ENCODE peak calls at places on chromosome 5, in six cellular contexts. V is K562; G is CD8-positive, alpha-beta T cell; M is tibial artery; Z is pancreas; T is DND-41. J is an unnamed sample. For H3K4me1, the result is how much of the 10 kb centered on the place peaks cover.

GRCh38 chr5:67025437-67025836 is 171.2 kb downstream of the CD180 start:
- DNase-seq in V (no peak), G (no peak), T (no peak), M (no peak), Z (no peak), J (no peak)

GRCh38 chr5:62282079-62282478 is 23.9 kb upstream of the KIF2A start:
- DNase-seq in Z (no peak), M (no peak), G (no peak), T (no peak), V (no peak), J (no peak)

GRCh38 chr5:96692436-96692835 is 30.3 kb downstream of the CAST start:
- DNase-seq in V (no peak), M (no peak), T (no peak), Z (no peak), G (no peak), J (peak)

GRCh38 chr5:6220346-6221088 is 157.8 kb downstream of the MED10 start:
- DNase-seq in Z (no peak), T (no peak), M (no peak), G (no peak), V (no peak), J (no peak)

GRCh38 chr5:132067941-132068808 is 5.4 kb upstream of the CSF2 start:
- DNase-seq in G (no peak), T (no peak), Z (peak), M (no peak), V (no peak), J (no peak)

GRCh38 chr5:77064040-77064439 is 23.0 kb downstream of the ZBED3 start:
- DNase-seq in T (no peak), Z (no peak), M (no peak), V (no peak), G (no peak), J (no peak)

GRCh38 chr5:115961413-115962238 is 649 bp upstream of the LVRN start:
- DNase-seq in Z (peak), V (no peak), M (peak), G (no peak), T (no peak), J (no peak)

GRCh38 chr5:15233566-15233965 is 266.4 kb upstream of the FBXL7 start:
- DNase-seq in Z (no peak), V (no peak), M (no peak), G (no peak), T (no peak), J (no peak)

GRCh38 chr5:151663617-151664322 is 22.9 kb downstream of the SPARC start:
- DNase-seq in V (no peak), M (peak), G (no peak), Z (no peak), T (no peak), J (peak)

GRCh38 chr5:137619191-137619870 is 116.6 kb downstream of the KLHL3 start:
- DNase-seq in T (no peak), G (no peak), Z (no peak), M (peak), V (peak), J (peak)

GRCh38 chr5:58937031-58937681 is 354.3 kb downstream of the RAB3C start:
- DNase-seq in V (peak), Z (no peak), M (no peak), G (no peak), T (no peak), J (no peak)

GRCh38 chr5:4054092-4054491 is 458.5 kb downstream of the IRX1 start:
- DNase-seq in V (no peak), Z (no peak), T (no peak), G (no peak), M (no peak), J (no peak)

GRCh38 chr5:147174671-147175070 is 60.2 kb upstream of the STK32A start:
- DNase-seq in M (no peak), G (no peak), V (no peak), T (no peak), Z (no peak), J (no peak)

GRCh38 chr5:10577371-10578291 is 13.8 kb downstream of the ANKRD33B start:
- DNase-seq in T (no peak), Z (no peak), M (no peak), G (no peak), V (peak), J (peak)

GRCh38 chr5:148381906-148382305 is 1.9 kb upstream of the FBXO38 start:
- DNase-seq in M (no peak), T (no peak), G (no peak), Z (no peak), V (no peak), J (no peak)

GRCh38 chr5:172455087-172455381 is 709 bp upstream of the SH3PXD2B start:
- DNase-seq in M (peak), G (no peak), Z (no peak), V (no peak), T (no peak), J (no peak)

GRCh38 chr5:24539625-24540024 is 105.2 kb downstream of the CDH10 start:
- DNase-seq in V (no peak), Z (no peak), G (no peak), T (no peak), M (no peak), J (no peak)

GRCh38 chr5:68320094-68320986 is 104.8 kb downstream of the PIK3R1 start:
- DNase-seq in V (peak), Z (no peak), T (no peak), G (no peak), M (no peak), J (no peak)

GRCh38 chr5:111480346-111480745 is 32.0 kb downstream of the STARD4 start:
- DNase-seq in G (no peak), T (no peak), V (no peak), M (no peak), Z (no peak), J (no peak)

DNA sequence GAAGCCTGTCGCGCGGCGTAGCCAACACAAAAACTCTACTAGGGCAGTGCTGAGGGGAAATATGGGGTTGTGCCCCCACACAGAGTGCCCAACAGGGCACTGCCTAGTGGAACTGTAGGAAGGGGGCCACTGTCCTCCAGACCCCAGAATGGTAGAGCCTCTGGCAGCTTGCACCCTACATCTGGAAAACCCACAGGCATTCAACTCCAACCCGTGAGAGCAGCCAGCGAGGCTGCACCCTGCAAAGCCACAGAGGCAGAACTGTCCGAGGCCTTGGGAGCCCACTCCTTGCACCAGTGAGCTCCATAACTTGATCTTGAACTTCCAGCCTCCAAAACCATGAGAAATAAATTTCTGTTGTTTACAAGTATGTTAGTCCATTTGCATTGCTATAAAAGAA is 27.7 kb downstream of the GRAMD2B start:
- DNase-seq in Z (no peak), M (no peak), V (no peak), T (no peak), G (no peak), J (no peak)
- H3K4me1 ChIP-seq in Z (under half), M (under half), V (under half), T (under half), G (under half), J (under half)

GRCh38 chr5:14191325-14191724 is 48.2 kb downstream of the TRIO start:
- DNase-seq in V (no peak), Z (no peak), G (no peak), M (no peak), T (no peak), J (no peak)

GRCh38 chr5:14187660-14188059 is 44.5 kb downstream of the TRIO start:
- DNase-seq in G (no peak), Z (no peak), M (no peak), T (no peak), V (no peak), J (no peak)

GRCh38 chr5:14188778-14189177 is 45.6 kb downstream of the TRIO start:
- DNase-seq in V (no peak), Z (no peak), G (no peak), M (no peak), T (no peak), J (no peak)

GRCh38 chr5:14190194-14191164 is 47.3 kb downstream of the TRIO start:
- DNase-seq in Z (no peak), G (no peak), T (no peak), V (no peak), M (no peak), J (peak)

GRCh38 chr5:14189680-14190079 is 46.5 kb downstream of the TRIO start:
- DNase-seq in G (no peak), M (no peak), T (no peak), Z (no peak), V (no peak), J (no peak)
- H3K4me3 ChIP-seq in G (no peak), M (peak), T (no peak), Z (no peak), V (no peak), J (no peak)

DNA sequence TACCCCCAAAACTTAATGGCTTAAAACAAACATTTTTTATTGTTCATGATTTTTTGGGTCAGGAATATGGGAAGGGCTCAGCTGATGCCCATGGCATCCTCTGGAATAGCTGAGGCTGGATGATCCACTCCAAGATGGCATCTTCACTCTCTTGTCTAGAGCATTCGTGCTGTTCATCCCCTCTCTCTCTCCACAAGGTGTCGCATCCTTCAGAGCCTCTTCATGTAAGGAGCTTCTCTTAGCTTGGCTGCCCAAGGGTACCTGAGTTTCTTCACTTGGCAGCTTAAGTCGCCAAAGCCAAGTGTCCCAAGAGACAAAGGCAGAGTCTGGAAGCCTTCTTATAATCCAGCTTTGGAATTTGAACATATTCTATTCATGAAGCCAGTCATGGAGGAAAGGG is 294.7 kb downstream of the CHSY3 start:
- DNase-seq in V (peak), M (no peak), G (no peak), T (no peak), Z (no peak), J (no peak)
- TF ChIP-seq CTCF in V (no peak), M (no peak), G (no peak), T (no peak), Z (no peak), J (no peak)

DNA sequence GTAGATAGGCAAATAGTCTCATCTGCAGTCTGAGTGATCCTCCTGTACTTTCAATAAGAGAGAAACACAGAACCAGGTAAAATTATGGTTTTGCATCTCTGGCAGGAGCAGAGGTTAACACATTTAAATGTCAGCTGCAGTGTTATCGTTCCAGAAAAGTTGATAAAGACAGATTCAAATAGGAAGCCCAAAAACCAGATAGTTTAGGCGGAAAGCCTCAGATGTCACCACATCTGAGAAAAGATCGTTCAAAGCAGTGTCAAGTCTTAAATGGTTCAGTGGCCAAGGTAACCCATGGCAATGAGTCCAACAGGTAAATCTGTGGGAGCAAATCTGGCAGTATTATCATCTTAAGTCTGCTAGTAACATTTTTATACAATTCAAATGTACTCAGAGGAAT is 542.1 kb upstream of the MEF2C start:
- DNase-seq in V (no peak), M (no peak), Z (no peak), T (no peak), G (no peak), J (no peak)
- H3K4me1 ChIP-seq in V (under half), M (under half), Z (under half), T (under half), G (under half), J (under half)

DNA sequence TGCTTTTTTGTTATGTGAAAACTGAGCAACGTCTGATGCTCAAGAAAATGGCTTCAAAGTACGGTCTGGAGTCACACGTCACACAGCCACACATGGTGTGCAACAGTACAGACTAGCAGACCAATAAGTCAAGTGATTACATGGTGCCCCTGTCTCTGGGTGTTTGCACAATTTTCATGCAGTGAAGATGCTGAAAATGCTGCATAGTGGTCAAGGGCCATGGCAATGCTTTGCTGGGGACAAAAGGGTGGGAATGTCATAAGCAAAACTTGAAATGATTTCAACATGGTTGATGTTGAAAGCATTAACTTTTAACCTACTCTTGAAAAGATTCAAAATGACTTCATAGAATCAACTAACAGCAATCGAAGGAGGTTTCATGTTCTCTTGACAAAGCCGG is 231.1 kb downstream of the EBF1 start:
- DNase-seq in Z (no peak), T (no peak), M (no peak), G (no peak), V (no peak), J (peak)
- H3K4me3 ChIP-seq in Z (no peak), T (no peak), M (no peak), G (no peak), V (no peak), J (no peak)

DNA sequence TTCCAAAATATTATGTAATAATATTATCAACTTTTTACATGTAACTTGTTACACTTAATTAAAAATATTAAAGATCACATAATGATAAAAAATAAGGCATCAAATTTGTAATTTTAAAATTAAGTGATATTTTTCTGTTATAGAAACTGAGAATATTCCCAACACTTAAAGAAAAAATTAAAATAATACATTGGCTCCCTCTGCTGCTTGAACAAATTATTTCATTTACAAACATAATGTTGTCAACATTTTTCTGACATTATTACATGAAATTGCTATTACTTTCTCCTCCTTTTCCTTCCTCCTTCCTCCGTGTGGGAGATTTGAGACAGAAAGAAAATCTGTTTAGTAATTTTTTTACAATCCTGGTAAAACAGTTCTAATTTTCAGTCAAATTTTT is 42.3 kb downstream of the RNF180 start:
- DNase-seq in M (no peak), Z (no peak), T (no peak), G (no peak), V (peak), J (no peak)
- TF ChIP-seq CTCF in M (peak), Z (no peak), T (peak), G (no peak), V (peak), J (peak)

GRCh38 chr5:81698806-81699205 is 52.1 kb downstream of the SSBP2 start:
- DNase-seq in G (no peak), Z (no peak), V (no peak), M (no peak), T (no peak), J (no peak)

GRCh38 chr5:81700166-81700565 is 50.7 kb downstream of the SSBP2 start:
- DNase-seq in V (no peak), G (no peak), Z (no peak), T (no peak), M (no peak), J (no peak)

GRCh38 chr5:81694726-81695125 is 56.2 kb downstream of the SSBP2 start:
- DNase-seq in Z (no peak), V (no peak), G (no peak), M (no peak), T (no peak), J (no peak)

GRCh38 chr5:81696418-81697397 is 54.2 kb downstream of the SSBP2 start:
- DNase-seq in M (no peak), G (no peak), Z (no peak), V (no peak), T (no peak), J (no peak)
- H3K4me1 ChIP-seq in M (under half), G (under half), Z (under half), V (under half), T (under half), J (under half)

GRCh38 chr5:139709587-139710369 is 61.6 kb downstream of the CXXC5 start:
- DNase-seq in Z (no peak), M (no peak), V (peak), T (peak), G (peak), J (no peak)
- H3K4me3 ChIP-seq in Z (peak), M (peak), V (peak), T (no peak), G (peak), J (peak)

DNA sequence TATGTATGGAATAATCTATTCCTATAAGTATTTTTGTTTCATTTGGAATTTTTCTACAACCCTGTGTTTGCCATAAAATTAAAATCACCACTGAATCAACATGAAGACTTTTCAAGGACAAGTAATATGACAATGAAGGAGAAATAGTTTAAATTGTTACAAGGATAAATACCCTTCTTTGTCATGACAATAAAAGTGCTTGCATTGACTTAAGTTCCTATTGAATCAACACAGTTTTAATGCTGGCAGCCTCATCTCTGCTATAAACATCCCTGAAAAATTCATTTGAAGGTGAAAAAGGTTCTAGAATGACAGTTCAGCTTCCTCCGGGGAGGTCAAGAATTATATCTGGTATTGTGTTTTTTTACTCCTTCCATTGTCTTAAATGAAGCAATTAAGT is 1105.1 kb upstream of the CDH9 start:
- DNase-seq in V (no peak), M (no peak), Z (no peak), G (no peak), T (no peak), J (no peak)
- TF ChIP-seq CTCF in V (no peak), M (no peak), Z (no peak), G (no peak), T (no peak), J (no peak)

J was measured in gastrocnemius medialis.